ENCODE peak calls at places on chromosomes 7 and 10, in four cellular contexts. M, Y, F and Q are unnamed samples.
A peak's percentile ranks its signal among the peaks of the same experiment; 100 is the strongest.

GRCh38 chr7:104964626-104965236 is 49.3 kb upstream of the KMT2E start:
- DNase-seq in M (peak; percentile 84), Y (no peak), F (no peak), Q (no peak)

GRCh38 chr10:114304566-114305421 is 65.7 kb downstream of the VWA2 start:
- DNase-seq in M (no peak), F (no peak), Y (no peak), Q (peak; percentile 86)

GRCh38 chr10:97597778-97598177 is 8.3 kb downstream of the C10orf62 start:
- DNase-seq in F (peak; percentile 48), Y (no peak), M (peak; percentile 11), Q (no peak)

GRCh38 chr7:16064316-16064715 is 357.0 kb downstream of the CRPPA start:
- DNase-seq in Y (no peak), F (no peak), M (no peak), Q (no peak)

GRCh38 chr7:80841566-80842478 is 77.0 kb downstream of the SEMA3C start:
- DNase-seq in M (no peak), Y (no peak), F (no peak), Q (no peak)

GRCh38 chr10:74704629-74705360 is 121.6 kb upstream of the KAT6B start:
- DNase-seq in Y (no peak), M (no peak), F (peak; percentile 26), Q (no peak)

GRCh38 chr7:18361756-18362155 is 133.8 kb upstream of the HDAC9 start:
- DNase-seq in F (no peak), Y (no peak), M (no peak), Q (peak; percentile 68)

GRCh38 chr10:62584216-62584615 is 210.0 kb downstream of the ZNF365 start:
- DNase-seq in M (no peak), Y (no peak), F (no peak), Q (no peak)

GRCh38 chr10:3631709-3632330 is 153.2 kb downstream of the KLF6 start:
- DNase-seq in Y (no peak), M (no peak), F (no peak), Q (no peak)

GRCh38 chr7:35494407-35494806 is 200.5 kb downstream of the HERPUD2 start:
- DNase-seq in Y (no peak), F (no peak), M (no peak), Q (no peak)

GRCh38 chr7:35499226-35499625 is 195.7 kb downstream of the HERPUD2 start:
- DNase-seq in F (no peak), M (no peak), Y (no peak), Q (no peak)

GRCh38 chr7:35492451-35493175 is 202.3 kb downstream of the HERPUD2 start:
- DNase-seq in F (no peak), M (no peak), Y (no peak), Q (no peak)

GRCh38 chr7:35498416-35498815 is 196.5 kb downstream of the HERPUD2 start:
- DNase-seq in F (no peak), M (no peak), Y (no peak), Q (no peak)

GRCh38 chr7:35495377-35495776 is 199.6 kb downstream of the HERPUD2 start:
- DNase-seq in M (no peak), Y (no peak), F (no peak), Q (no peak)
- TF ChIP-seq CREM in M (no peak), Y (no peak), F (no peak), Q (no peak)

GRCh38 chr7:99631311-99632109 is 14.8 kb downstream of the ZSCAN25 start:
- DNase-seq in F (peak; percentile 64), M (peak; percentile 76), Y (no peak), Q (peak; percentile 42)
- TF ChIP-seq CTCF in F (peak; percentile 86), M (peak; percentile 80), Y (peak; percentile 32), Q (no peak)

GRCh38 chr10:132856869-132857524 is 71.0 kb upstream of the NKX6-2 start:
- DNase-seq in Y (no peak), M (no peak), F (no peak), Q (peak; percentile 0)
- TF ChIP-seq CREM in Y (no peak), M (no peak), F (no peak), Q (no peak)

GRCh38 chr7:29239638-29240037 is 45.1 kb downstream of the CHN2 start:
- DNase-seq in Y (no peak), M (peak; percentile 28), F (no peak), Q (peak; percentile 58)
- TF ChIP-seq CTCF in Y (peak; percentile 50), M (peak; percentile 74), F (peak; percentile 51), Q (peak; percentile 67)

GRCh38 chr10:122050811-122051210 is 61.8 kb downstream of the TACC2 start:
- DNase-seq in Y (no peak), F (no peak), M (no peak), Q (no peak)

GRCh38 chr10:122053314-122053713 is 64.4 kb downstream of the TACC2 start:
- DNase-seq in F (no peak), Y (no peak), M (no peak), Q (no peak)

GRCh38 chr10:122050316-122050715 is 61.4 kb downstream of the TACC2 start:
- DNase-seq in Y (no peak), F (no peak), M (no peak), Q (no peak)

GRCh38 chr10:122052702-122053101 is 63.7 kb downstream of the TACC2 start:
- DNase-seq in M (no peak), Y (no peak), F (no peak), Q (no peak)

GRCh38 chr10:122051609-122052385 is 62.8 kb downstream of the TACC2 start:
- DNase-seq in F (peak; percentile 70), Y (no peak), M (peak; percentile 18), Q (peak; percentile 69)
- TF ChIP-seq CREM in F (no peak), Y (no peak), M (no peak), Q (no peak)

DNA sequence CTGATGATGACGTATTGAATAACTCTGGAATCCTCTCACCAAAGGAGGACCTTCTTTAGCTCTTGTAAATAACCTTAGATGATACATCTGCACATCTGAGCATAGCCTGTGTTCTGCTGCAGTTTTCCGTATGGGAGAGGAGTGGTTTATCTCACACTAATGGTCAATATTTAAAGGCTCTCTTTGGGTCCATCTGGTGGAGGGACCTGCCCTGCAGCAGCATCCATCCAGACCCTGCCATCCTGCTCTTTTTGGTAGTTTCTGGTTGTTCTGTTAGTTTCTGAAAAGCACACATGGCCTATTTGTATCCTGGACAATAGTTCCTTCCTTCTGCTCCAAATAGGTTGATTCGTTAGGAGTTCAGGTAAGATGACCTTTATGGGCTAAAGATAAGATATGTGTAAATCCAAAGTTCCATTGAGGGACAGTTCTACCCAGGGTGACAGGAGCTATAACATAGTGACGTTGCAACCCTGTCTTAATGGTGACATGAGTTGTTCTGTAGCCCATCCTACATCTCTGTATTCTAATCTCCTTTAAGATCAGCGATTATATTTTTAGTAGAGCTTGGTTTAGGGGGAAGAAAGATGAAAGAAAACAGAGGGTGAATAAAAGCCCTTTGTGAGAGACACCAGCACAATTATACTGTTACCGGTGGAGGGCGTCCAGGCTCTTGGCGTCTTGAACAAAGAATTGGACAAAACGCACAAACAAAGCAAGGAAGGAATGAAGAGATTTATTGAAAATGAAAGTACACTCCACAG is 60.0 kb upstream of the KLF14 start:
- DNase-seq in M (peak; percentile 8), Y (no peak), F (peak; percentile 18), Q (no peak)
- TF ChIP-seq CTCF in M (no peak), Y (no peak), F (peak; percentile 39), Q (no peak)

DNA sequence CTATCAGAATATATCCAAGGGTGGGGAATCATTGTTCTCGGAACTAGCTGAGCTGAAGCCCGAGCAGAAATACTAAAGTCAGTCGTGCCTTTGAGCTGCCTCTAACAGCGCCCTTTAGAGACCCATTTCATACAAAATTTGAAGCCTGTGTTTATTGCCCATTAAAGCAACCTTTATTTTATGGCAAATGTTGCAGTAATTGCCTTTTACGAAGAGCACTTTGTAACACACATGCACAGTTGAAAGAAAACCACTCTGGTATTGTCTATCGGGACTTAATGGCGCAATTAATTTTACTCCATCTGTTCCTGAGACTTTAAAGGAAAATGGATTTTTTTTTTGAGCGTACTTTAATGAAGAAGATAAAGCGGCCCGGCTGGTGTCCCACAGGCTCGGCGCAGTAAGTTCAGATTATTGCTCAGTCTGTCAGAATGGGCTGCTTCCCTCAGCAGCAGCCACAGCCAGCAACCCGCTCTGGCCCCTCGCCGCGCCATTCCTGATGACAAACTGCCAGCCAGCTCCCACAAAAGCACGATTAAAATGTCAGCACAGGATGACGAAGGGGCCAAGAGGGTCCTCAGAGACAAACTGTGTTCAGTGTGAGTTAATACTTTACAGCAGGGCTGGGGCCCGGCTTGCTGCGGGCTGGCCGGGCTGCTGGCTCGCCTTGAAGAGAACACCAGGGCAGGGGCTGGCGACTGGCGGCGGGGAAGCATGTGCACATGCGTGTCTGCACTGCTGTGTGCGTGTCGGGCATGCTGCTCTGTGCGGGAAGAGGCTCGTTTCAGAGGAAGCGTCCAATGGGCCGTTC is 501.1 kb upstream of the GALNT17 start:
- DNase-seq in Y (no peak), M (no peak), F (no peak), Q (no peak)
- TF ChIP-seq CREM in Y (no peak), M (no peak), F (no peak), Q (no peak)